ENCODE peak calls at places on chromosomes 2 and 18, in five cellular contexts. Q, E, O, L and Z are unnamed samples. For H3K9me3, the result is how much of the 10 kb centered on the place peaks cover.

GRCh38 chr2:28312307-28313278 is 80.1 kb upstream of the FOSL2 start:
- DNase-seq in E (no peak), Q (no peak), L (no peak), O (no peak), Z (no peak)

GRCh38 chr18:23689031-23689615 is at the start of gene LAMA3:
- DNase-seq in O (peak), L (peak), Q (peak), E (peak), Z (peak)

GRCh38 chr18:13934676-13935075 is 19.3 kb upstream of the MC2R start:
- DNase-seq in Q (no peak), E (peak), O (no peak), L (no peak), Z (no peak)

GRCh38 chr2:88813612-88814011 is 122.1 kb downstream of the RPIA start:
- DNase-seq in Q (no peak), L (no peak), E (no peak), O (no peak), Z (no peak)

GRCh38 chr2:124542932-124543640 is 518.0 kb downstream of the CNTNAP5 start:
- DNase-seq in E (no peak), Q (peak), O (no peak), L (no peak), Z (no peak)

GRCh38 chr2:149383340-149383739 is 53.0 kb downstream of the LYPD6 start:
- DNase-seq in O (no peak), Q (no peak), E (no peak), L (no peak), Z (no peak)

GRCh38 chr2:172930871-172931255 is 144.8 kb upstream of the MAP3K20 start:
- DNase-seq in O (no peak), E (no peak), L (no peak), Q (no peak), Z (no peak)

GRCh38 chr2:218027426-218028188 is 24.8 kb upstream of the TNS1 start:
- DNase-seq in O (no peak), E (no peak), Q (no peak), L (peak), Z (no peak)

GRCh38 chr2:237092920-237093781 is 7.5 kb downstream of the COPS8 start:
- DNase-seq in L (no peak), Q (no peak), E (no peak), O (no peak), Z (no peak)

GRCh38 chr2:213229814-213230213 is 54.5 kb upstream of the SPAG16 start:
- DNase-seq in O (no peak), Q (no peak), L (no peak), E (no peak), Z (no peak)

GRCh38 chr2:236369606-236370005 is 105.4 kb upstream of the ASB18 start:
- DNase-seq in Q (no peak), E (no peak), L (peak), O (no peak), Z (peak)

GRCh38 chr2:165238295-165238694 is 919 bp upstream of the SCN2A start:
- DNase-seq in O (no peak), L (no peak), E (no peak), Q (no peak), Z (no peak)

GRCh38 chr2:85133751-85134254 is 611 bp downstream of the TCF7L1 start:
- DNase-seq in Q (peak), O (peak), L (peak), E (peak), Z (peak)

GRCh38 chr2:173187911-173188788 is 112.5 kb downstream of the MAP3K20 start:
- DNase-seq in E (peak), L (no peak), O (no peak), Q (peak), Z (no peak)

GRCh38 chr2:71008342-71008741 is 13.7 kb upstream of the TEX261 start:
- DNase-seq in E (no peak), Q (no peak), O (no peak), L (no peak), Z (peak)

GRCh38 chr2:219433666-219434467 is 776 bp upstream of the SPEG start:
- DNase-seq in O (no peak), L (no peak), E (no peak), Q (no peak), Z (peak)

GRCh38 chr2:110858135-110858737 is 125.9 kb downstream of the ACOXL start:
- DNase-seq in E (no peak), L (peak), O (no peak), Q (no peak), Z (no peak)

GRCh38 chr2:162174778-162175177 is 22.7 kb upstream of the GCG start:
- DNase-seq in O (no peak), E (no peak), Q (no peak), L (no peak), Z (no peak)

GRCh38 chr2:135056790-135057189 is 4.7 kb downstream of the RAB3GAP1 start:
- DNase-seq in O (no peak), Q (no peak), L (no peak), E (no peak), Z (no peak)

GRCh38 chr2:232023426-232023825 is 61.9 kb downstream of the DIS3L2 start:
- DNase-seq in E (no peak), L (no peak), O (no peak), Q (no peak), Z (no peak)

GRCh38 chr18:41753826-41754225 is 201.2 kb upstream of the PIK3C3 start:
- DNase-seq in E (no peak), Q (no peak), L (no peak), O (no peak), Z (no peak)

GRCh38 chr2:20675701-20676352 is 8.9 kb downstream of the GDF7 start:
- DNase-seq in O (peak), E (no peak), Q (no peak), L (peak), Z (peak)

DNA sequence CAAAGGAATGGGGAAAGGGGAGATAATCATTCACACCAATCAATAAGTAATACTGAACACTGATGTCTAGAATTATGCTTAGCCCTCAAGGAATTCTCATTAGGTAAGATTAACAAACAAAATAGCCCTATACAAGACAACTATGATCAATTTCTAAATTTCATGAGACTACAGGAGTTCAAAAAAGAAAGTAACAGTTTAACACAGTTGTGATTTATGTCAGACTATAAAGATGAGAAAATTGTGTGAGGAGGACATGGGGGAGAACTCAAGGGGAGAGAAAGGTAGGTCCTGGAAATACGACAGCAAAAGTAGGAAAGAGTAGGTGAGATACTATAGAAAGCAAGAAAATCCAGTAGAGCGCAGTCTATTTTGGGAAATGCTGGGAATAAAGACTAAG is 14.9 kb downstream of the ROCK1 start:
- DNase-seq in E (no peak), O (no peak), L (no peak), Q (no peak), Z (no peak)
- H3K9me3 ChIP-seq in E (under half), O (under half), L (under half), Q (under half), Z (under half)

GRCh38 chr2:43223412-43224040 is 2.9 kb downstream of the ZFP36L2 start:
- DNase-seq in E (no peak), O (peak), L (no peak), Q (no peak), Z (peak)

GRCh38 chr2:43225093-43225787 is 1.2 kb downstream of the ZFP36L2 start:
- DNase-seq in E (peak), O (peak), Q (peak), L (peak), Z (peak)

GRCh38 chr2:43222472-43223146 is 3.8 kb downstream of the ZFP36L2 start:
- DNase-seq in L (no peak), E (no peak), Q (no peak), O (peak), Z (peak)

GRCh38 chr2:43224571-43225092 is 1.8 kb downstream of the ZFP36L2 start:
- DNase-seq in O (peak), Q (no peak), L (no peak), E (no peak), Z (peak)

GRCh38 chr2:43224131-43224570 is 2.3 kb downstream of the ZFP36L2 start:
- DNase-seq in Q (peak), L (peak), O (peak), E (peak), Z (peak)
- TF ChIP-seq POLR2A in Q (no peak), L (no peak), O (peak), E (peak), Z (no peak)

GRCh38 chr18:77374106-77374505 is 124.5 kb downstream of the GALR1 start:
- DNase-seq in O (no peak), L (no peak), E (no peak), Q (no peak), Z (no peak)
- H3K9me3 ChIP-seq in O (under half), L (under half), E (under half), Q (under half), Z (under half)

DNA sequence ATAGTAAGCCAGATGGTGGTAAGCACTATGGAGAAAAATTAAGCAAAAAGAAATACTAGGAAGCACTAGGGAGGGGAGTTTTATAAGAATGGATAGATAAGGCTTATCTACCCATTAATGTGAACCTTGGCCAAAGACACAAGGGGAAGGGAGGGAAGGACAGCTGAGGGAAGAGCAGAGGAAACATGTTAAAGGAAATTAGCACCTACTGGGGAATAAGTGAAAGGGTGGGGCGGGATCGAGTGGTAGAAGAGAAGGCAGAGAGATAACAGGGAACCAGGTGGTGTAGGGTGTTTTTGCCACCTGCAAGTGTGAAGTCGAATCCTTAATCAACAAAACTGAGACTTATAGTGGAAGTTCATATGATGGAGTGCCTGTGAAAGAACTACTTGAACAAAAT is 1.7 kb downstream of the UNC80 start:
- DNase-seq in E (no peak), Q (no peak), L (no peak), O (no peak), Z (no peak)
- TF ChIP-seq POLR2A in E (no peak), Q (no peak), L (no peak), O (no peak), Z (no peak)

DNA sequence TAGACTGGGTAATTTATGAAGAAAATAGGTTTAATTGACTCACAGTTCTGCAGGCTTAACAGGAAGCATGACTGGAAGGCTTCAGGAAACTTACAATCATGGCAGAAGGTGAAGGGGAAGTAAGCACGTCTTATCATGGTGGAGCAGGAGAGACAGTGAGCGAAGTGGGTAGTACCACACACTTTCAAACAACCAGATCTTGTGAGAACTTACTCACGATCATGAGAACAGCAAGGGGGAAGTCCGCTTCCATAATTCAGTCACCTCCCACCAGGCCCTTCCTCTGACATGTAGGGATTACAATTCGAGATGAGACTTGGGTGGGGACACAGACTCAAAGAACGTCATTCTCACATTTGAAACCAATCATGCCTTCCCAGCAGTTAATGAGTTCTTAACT is 260.1 kb upstream of the FAM98A start:
- DNase-seq in Q (no peak), E (no peak), O (no peak), L (no peak), Z (no peak)
- H3K9me3 ChIP-seq in Q (under half), E (under half), O (under half), L (under half), Z (under half)

DNA sequence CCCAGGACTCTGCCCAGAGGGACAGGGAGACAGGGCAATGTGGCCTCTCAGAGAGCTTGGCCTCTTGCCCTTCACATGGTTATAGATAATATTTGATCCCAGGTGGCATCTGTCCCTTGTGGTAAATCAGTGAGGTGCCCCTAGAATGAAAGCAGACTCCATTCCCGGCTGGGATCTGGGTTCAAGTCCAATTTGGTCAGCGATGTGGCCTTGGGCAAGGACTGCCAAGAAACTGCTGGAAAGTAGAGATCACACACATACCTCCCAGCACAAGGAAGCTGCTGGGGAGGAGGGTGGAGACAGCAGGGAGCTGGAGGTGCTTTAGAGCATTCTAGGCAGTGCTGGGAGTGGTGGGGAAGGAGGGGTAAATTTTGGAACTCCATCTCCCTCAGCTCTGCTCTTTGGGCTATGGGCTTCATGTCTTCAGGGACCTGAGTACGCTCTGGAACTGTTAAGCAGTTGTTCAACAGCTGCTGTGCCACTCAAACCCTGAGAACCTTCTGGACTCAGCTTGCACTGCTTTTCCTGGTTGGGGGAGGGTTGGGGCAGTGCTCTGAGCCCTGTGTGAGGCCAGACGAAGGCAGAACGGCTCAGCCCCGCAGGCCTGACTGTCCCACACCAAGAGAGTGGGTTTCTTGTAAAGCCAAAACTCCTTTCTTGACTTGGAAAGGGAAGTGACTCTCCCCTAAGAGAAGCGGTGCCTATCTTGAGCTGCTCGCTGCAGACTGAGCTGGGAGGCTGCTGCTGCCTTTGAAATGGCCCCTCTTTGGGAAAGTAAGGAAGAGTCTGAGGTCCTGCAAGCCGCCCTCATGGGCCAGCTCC is 23.0 kb downstream of the INPP5D start:
- DNase-seq in O (no peak), Q (no peak), L (no peak), E (no peak), Z (no peak)
- TF ChIP-seq POLR2A in O (no peak), Q (no peak), L (no peak), E (no peak), Z (no peak)